ENCODE peak calls at places on chromosome 12, in ten cellular contexts. T is transverse colon; E is effector CD4-positive, alpha-beta T cell; O is GM13977; X is CD4-positive, CD25-positive, alpha-beta regulatory T cell; K is NCI-H2081; R is HEK293T; N is GM04504; G is IMR-90; Z is stimulated activated CD4-positive, alpha-beta T cell treated with anti-CD3 and anti-CD28 coated beads, Interleukin-1b, Interleukin-23, amount 100 ng/mL, for 1 hour. I is an unnamed sample.

GRCh38 chr12:31324845-31325523 is 966 bp downstream of the SINHCAF start:
- DNase-seq in T (peak; percentile 61), E (peak; percentile 16), O (peak; percentile 52), X (peak; percentile 71), K (peak; percentile 50), R (peak; percentile 21), N (no peak), G (peak; percentile 49), Z (no peak), I (peak; percentile 62)

GRCh38 chr12:25151476-25151875 is 43.5 kb downstream of the DNAI7 start:
- DNase-seq in T (peak; percentile 39), E (no peak), O (no peak), X (no peak), K (no peak), R (peak; percentile 17), N (peak; percentile 86), G (peak; percentile 100), Z (no peak), I (peak; percentile 84)

GRCh38 chr12:48061943-48062719 is 43.7 kb downstream of the SENP1 start:
- DNase-seq in T (no peak), E (no peak), O (no peak), X (no peak), K (no peak), R (no peak), N (no peak), G (no peak), Z (no peak), I (no peak)

GRCh38 chr12:80861636-80862378 is 75.9 kb downstream of the LIN7A start:
- DNase-seq in T (no peak), E (no peak), O (no peak), X (no peak), K (no peak), R (no peak), N (no peak), G (peak; percentile 81), Z (no peak), I (no peak)

GRCh38 chr12:131487379-131488129 is 223.3 kb upstream of the SFSWAP start:
- DNase-seq in T (no peak), E (no peak), O (no peak), X (no peak), K (no peak), R (no peak), N (no peak), G (no peak), Z (no peak), I (no peak)

GRCh38 chr12:19220861-19221466 is 91.4 kb downstream of the PLEKHA5 start:
- DNase-seq in T (no peak), E (no peak), O (no peak), X (no peak), K (no peak), R (no peak), N (no peak), G (peak; percentile 89), Z (no peak), I (no peak)

GRCh38 chr12:89947437-89948265 is 239.0 kb upstream of the ATP2B1 start:
- DNase-seq in T (no peak), E (no peak), O (no peak), X (no peak), K (peak; percentile 24), R (no peak), N (peak; percentile 81), G (peak; percentile 95), Z (no peak), I (peak; percentile 52)

GRCh38 chr12:113316155-113316554 is 18.8 kb downstream of the SLC8B1 start:
- DNase-seq in T (no peak), E (no peak), O (no peak), X (no peak), K (no peak), R (no peak), N (no peak), G (no peak), Z (no peak), I (no peak)

GRCh38 chr12:121927798-121928197 is 9.4 kb downstream of the CFAP251 start:
- DNase-seq in T (no peak), E (no peak), O (no peak), X (no peak), K (no peak), R (no peak), N (no peak), G (no peak), Z (no peak), I (no peak)

GRCh38 chr12:93199831-93200236 is 177.9 kb upstream of the NUDT4 start:
- DNase-seq in T (no peak), E (no peak), O (no peak), X (no peak), K (no peak), R (no peak), N (no peak), G (peak; percentile 56), Z (no peak), I (no peak)

GRCh38 chr12:11085419-11085818 is 6.7 kb downstream of the TAS2R43 start:
- DNase-seq in T (no peak), E (no peak), O (peak; percentile 12), X (peak; percentile 21), K (no peak), R (no peak), N (no peak), G (no peak), Z (no peak), I (no peak)

GRCh38 chr12:59119676-59120075 is 199.4 kb upstream of the LRIG3 start:
- DNase-seq in T (no peak), E (no peak), O (no peak), X (no peak), K (no peak), R (no peak), N (no peak), G (peak; percentile 39), Z (no peak), I (no peak)

GRCh38 chr12:118307069-118307954 is 65.4 kb downstream of the TAOK3 start:
- DNase-seq in T (no peak), E (no peak), O (peak; percentile 17), X (peak; percentile 38), K (no peak), R (no peak), N (peak; percentile 73), G (peak; percentile 95), Z (no peak), I (peak; percentile 50)

GRCh38 chr12:106233011-106233410 is 14.8 kb downstream of the CKAP4 start:
- DNase-seq in T (no peak), E (no peak), O (no peak), X (no peak), K (no peak), R (no peak), N (no peak), G (no peak), Z (no peak), I (no peak)

GRCh38 chr12:92827836-92828431 is 101.2 kb downstream of the EEA1 start:
- DNase-seq in T (peak; percentile 39), E (peak; percentile 2), O (peak; percentile 49), X (peak; percentile 65), K (no peak), R (peak; percentile 45), N (peak; percentile 12), G (peak; percentile 49), Z (peak; percentile 8), I (peak; percentile 41)

GRCh38 chr12:111411187-111411764 is 5.6 kb downstream of the SH2B3 start:
- DNase-seq in T (no peak), E (no peak), O (no peak), X (no peak), K (no peak), R (no peak), N (no peak), G (no peak), Z (no peak), I (no peak)

GRCh38 chr12:95487024-95487423 is 13.1 kb downstream of the METAP2 start:
- DNase-seq in T (no peak), E (no peak), O (no peak), X (no peak), K (no peak), R (no peak), N (no peak), G (no peak), Z (no peak), I (no peak)

GRCh38 chr12:106855221-106855758 is 80.8 kb downstream of the RIC8B start:
- DNase-seq in T (no peak), E (no peak), O (no peak), X (peak; percentile 78), K (no peak), R (no peak), N (no peak), G (no peak), Z (no peak), I (no peak)

GRCh38 chr12:25957898-25958253 is 606 bp upstream of the RASSF8 start:
- DNase-seq in T (no peak), E (no peak), O (no peak), X (no peak), K (no peak), R (no peak), N (peak; percentile 55), G (peak; percentile 82), Z (no peak), I (peak; percentile 67)

GRCh38 chr12:92297932-92298681 is 152.5 kb upstream of the BTG1 start:
- DNase-seq in T (no peak), E (no peak), O (no peak), X (peak; percentile 82), K (no peak), R (no peak), N (peak; percentile 60), G (peak; percentile 80), Z (no peak), I (peak; percentile 34)

GRCh38 chr12:7433276-7433822 is 10.6 kb downstream of the CD163L1 start:
- DNase-seq in T (no peak), E (no peak), O (no peak), X (no peak), K (no peak), R (no peak), N (peak; percentile 24), G (peak; percentile 84), Z (no peak), I (peak; percentile 52)

GRCh38 chr12:34257093-34257492 is 234.8 kb downstream of the ALG10 start:
- DNase-seq in T (no peak), E (no peak), O (no peak), X (no peak), K (no peak), R (no peak), N (no peak), G (no peak), Z (no peak), I (no peak)

GRCh38 chr12:131365821-131366260 is 345.0 kb upstream of the SFSWAP start:
- DNase-seq in T (no peak), E (no peak), O (no peak), X (no peak), K (no peak), R (no peak), N (no peak), G (no peak), Z (no peak), I (no peak)

GRCh38 chr12:72133497-72134055 is 138.6 kb upstream of the TRHDE start:
- DNase-seq in T (no peak), E (no peak), O (no peak), X (no peak), K (no peak), R (no peak), N (no peak), G (peak; percentile 1), Z (no peak), I (no peak)

GRCh38 chr12:71201136-71201679 is 43.4 kb upstream of the TSPAN8 start:
- DNase-seq in T (no peak), E (no peak), O (no peak), X (no peak), K (peak; percentile 36), R (no peak), N (no peak), G (no peak), Z (no peak), I (no peak)

GRCh38 chr12:41856228-41856627 is 288.4 kb downstream of the GXYLT1 start:
- DNase-seq in T (no peak), E (no peak), O (no peak), X (no peak), K (no peak), R (no peak), N (no peak), G (no peak), Z (no peak), I (no peak)

GRCh38 chr12:100741084-100741711 is 53.4 kb upstream of the ANO4 start:
- DNase-seq in T (no peak), E (no peak), O (no peak), X (peak; percentile 8), K (peak; percentile 27), R (peak; percentile 41), N (no peak), G (peak; percentile 37), Z (no peak), I (no peak)

GRCh38 chr12:1083888-1084262 is 92.9 kb downstream of the ERC1 start:
- DNase-seq in T (no peak), E (no peak), O (no peak), X (no peak), K (peak; percentile 69), R (peak; percentile 56), N (peak; percentile 59), G (peak; percentile 69), Z (no peak), I (no peak)